ENCODE peak calls at places on chromosomes 5 and 9, in five cellular contexts. H is psoas muscle, Q is RWPE2, Z is DMS153, X is GM06990. R is an unnamed sample.

GRCh38 chr9:73720601-73721000 is 568.9 kb downstream of the ANXA1 start:
- DNase-seq in Q (no peak), X (no peak), H (no peak), Z (no peak), R (no peak)

GRCh38 chr5:118832974-118833373 is 155.4 kb downstream of the DTWD2 start:
- DNase-seq in X (no peak), Z (no peak), H (no peak), Q (no peak), R (no peak)

GRCh38 chr5:152389209-152389608 is 15.9 kb downstream of the NMUR2 start:
- DNase-seq in Q (no peak), Z (no peak), H (no peak), X (no peak), R (no peak)

GRCh38 chr5:138264183-138264582 is 10.2 kb downstream of the GFRA3 start:
- DNase-seq in Z (no peak), Q (no peak), X (no peak), H (no peak), R (no peak)

GRCh38 chr5:125326114-125326513 is 579.7 kb upstream of the ZNF608 start:
- DNase-seq in H (peak; percentile 15), Z (peak; percentile 82), X (no peak), Q (peak; percentile 77), R (peak; percentile 95)

GRCh38 chr5:22044229-22044628 is 808.9 kb downstream of the CDH12 start:
- DNase-seq in H (no peak), Z (no peak), Q (no peak), X (no peak), R (no peak)

GRCh38 chr5:343461-344401 is 22.2 kb downstream of the AHRR start:
- DNase-seq in X (no peak), H (peak; percentile 50), Q (no peak), Z (no peak), R (no peak)

GRCh38 chr9:27272103-27272502 is 24.8 kb downstream of the EQTN start:
- DNase-seq in Z (no peak), Q (no peak), H (no peak), X (no peak), R (no peak)

GRCh38 chr5:158175664-158176507 is 316.9 kb upstream of the CLINT1 start:
- DNase-seq in H (no peak), Q (no peak), Z (no peak), X (no peak), R (no peak)

GRCh38 chr5:154002093-154002492 is 36.6 kb downstream of the FAM114A2 start:
- DNase-seq in X (no peak), H (no peak), Z (no peak), Q (no peak), R (no peak)

GRCh38 chr9:136942881-136943230 is 1.7 kb downstream of the FBXW5 start:
- DNase-seq in Q (peak; percentile 58), X (no peak), H (no peak), Z (no peak), R (no peak)

GRCh38 chr9:99873531-99873930 is 32.9 kb upstream of the STX17 start:
- DNase-seq in Z (no peak), X (no peak), Q (no peak), H (no peak), R (no peak)

GRCh38 chr5:132425009-132425937 is 55.8 kb downstream of the SLC22A5 start:
- DNase-seq in Z (no peak), X (peak; percentile 65), H (no peak), Q (no peak), R (no peak)

GRCh38 chr9:68970150-68970549 is 43.8 kb downstream of the PRKACG start:
- DNase-seq in H (no peak), X (no peak), Q (no peak), Z (peak; percentile 96), R (peak; percentile 97)